ENCODE peak calls at places on chromosomes 7 and 10, in ten cellular contexts. J is tibial nerve, P is AG04449, X is HCT116, Q is ascending aorta, F is cardiac muscle cell, V is fibroblast of the aortic adventitia, E is cardiac fibroblast, A is spleen, D is transverse colon. U is an unnamed sample.

GRCh38 chr10:50503661-50504320 is 120.0 kb downstream of the SGMS1 start:
- DNase-seq in V (no peak), J (no peak), Q (no peak), P (no peak), F (no peak), X (no peak), A (no peak), E (no peak), D (no peak), U (no peak)

GRCh38 chr7:101860316-101861222 is 43.1 kb downstream of the CUX1 start:
- DNase-seq in P (no peak), X (no peak), A (no peak), V (no peak), E (no peak), F (no peak), Q (no peak), J (no peak), D (no peak), U (no peak)

GRCh38 chr10:71971311-71971731 is 7.1 kb downstream of the CHST3 start:
- DNase-seq in J (no peak), P (no peak), F (no peak), Q (no peak), X (no peak), E (no peak), D (no peak), V (no peak), A (no peak), U (no peak)

GRCh38 chr10:125159932-125160855 is at the start of gene CTBP2:
- DNase-seq in X (peak), D (peak), P (no peak), A (peak), Q (no peak), J (no peak), V (peak), F (peak), E (peak), U (no peak)

GRCh38 chr7:106891545-106892410 is 26.7 kb downstream of the PIK3CG start:
- DNase-seq in F (no peak), P (no peak), Q (no peak), D (no peak), J (no peak), A (no peak), X (no peak), V (no peak), E (no peak), U (no peak)

GRCh38 chr10:33330543-33331019 is 3.9 kb downstream of the NRP1 start:
- DNase-seq in J (peak), V (peak), E (peak), F (peak), D (peak), P (no peak), A (peak), Q (no peak), X (peak), U (no peak)

GRCh38 chr7:134932707-134933370 is 53.5 kb upstream of the AGBL3 start:
- DNase-seq in A (no peak), V (peak), E (peak), Q (peak), F (no peak), J (no peak), D (peak), P (no peak), X (no peak), U (no peak)

GRCh38 chr10:112797221-112797620 is 152.8 kb upstream of the TCF7L2 start:
- DNase-seq in X (no peak), P (no peak), E (no peak), A (no peak), J (no peak), F (no peak), D (no peak), V (no peak), Q (no peak), U (no peak)

GRCh38 chr10:68462536-68462935 is 9.2 kb downstream of the DNA2 start:
- DNase-seq in X (no peak), F (no peak), D (no peak), A (no peak), Q (no peak), J (no peak), V (no peak), P (no peak), E (no peak), U (no peak)

GRCh38 chr7:106484562-106484961 is 176.4 kb downstream of the CCDC71L start:
- DNase-seq in J (no peak), D (no peak), P (no peak), V (peak), A (no peak), F (no peak), Q (no peak), X (no peak), E (peak), U (peak)

GRCh38 chr10:28624351-28624750 is 53.0 kb upstream of the BAMBI start:
- DNase-seq in X (no peak), D (no peak), P (no peak), V (no peak), J (no peak), F (no peak), Q (no peak), E (no peak), A (no peak), U (no peak)

GRCh38 chr10:61902448-61903183 is 1.1 kb downstream of the ARID5B start:
- DNase-seq in V (peak), J (peak), X (peak), D (peak), Q (no peak), P (no peak), F (peak), A (no peak), E (peak), U (peak)

GRCh38 chr7:43204081-43204480 is 91.6 kb downstream of the HECW1 start:
- DNase-seq in F (no peak), J (no peak), V (peak), Q (no peak), A (no peak), D (no peak), X (no peak), P (peak), E (peak), U (no peak)

GRCh38 chr7:40057292-40057691 is 77.1 kb downstream of the MPLKIP start:
- DNase-seq in V (peak), J (no peak), Q (no peak), E (peak), F (peak), D (peak), X (no peak), A (no peak), P (no peak), U (no peak)

GRCh38 chr10:124741922-124742417 is 2.2 kb downstream of the FAM53B start:
- DNase-seq in A (peak), E (no peak), J (no peak), X (no peak), F (no peak), P (no peak), V (no peak), Q (no peak), D (peak), U (no peak)

GRCh38 chr10:56317603-56318002 is 43.5 kb downstream of the ZWINT start:
- DNase-seq in X (no peak), P (no peak), F (no peak), J (no peak), D (no peak), V (no peak), A (peak), Q (no peak), E (no peak), U (no peak)

GRCh38 chr10:132544744-132545658 is 7.4 kb downstream of the INPP5A start:
- DNase-seq in E (no peak), X (no peak), F (no peak), A (peak), J (no peak), V (no peak), Q (no peak), P (no peak), D (no peak), U (no peak)

GRCh38 chr10:103917326-103918052 is 495 bp downstream of the STN1 start:
- DNase-seq in P (no peak), A (no peak), D (peak), Q (no peak), F (peak), X (no peak), V (no peak), J (peak), E (no peak), U (no peak)

GRCh38 chr7:16357474-16357873 is 63.9 kb downstream of the CRPPA start:
- DNase-seq in J (no peak), V (no peak), P (no peak), X (no peak), E (no peak), A (no peak), F (no peak), Q (no peak), D (no peak), U (no peak)

GRCh38 chr10:121696854-121697253 is 98.6 kb upstream of the FGFR2 start:
- DNase-seq in X (peak), F (peak), E (no peak), J (no peak), A (no peak), V (no peak), P (no peak), D (peak), Q (no peak), U (no peak)

GRCh38 chr10:80468002-80468401 is 13.9 kb downstream of the TSPAN14 start:
- DNase-seq in F (no peak), P (no peak), A (peak), E (peak), D (peak), Q (peak), X (no peak), V (no peak), J (peak), U (no peak)

GRCh38 chr7:4574851-4575250 is 107.2 kb upstream of the FOXK1 start:
- DNase-seq in V (no peak), P (no peak), X (no peak), Q (no peak), E (no peak), D (no peak), F (no peak), J (no peak), A (no peak), U (no peak)

GRCh38 chr7:2629740-2630681 is 1.8 kb upstream of the TTYH3 start:
- DNase-seq in F (no peak), E (peak), D (peak), X (no peak), P (no peak), J (no peak), Q (no peak), A (no peak), V (peak), U (no peak)

GRCh38 chr7:2732388-2732787 is 44.4 kb downstream of the AMZ1 start:
- DNase-seq in F (no peak), E (no peak), X (no peak), A (peak), J (no peak), Q (no peak), P (no peak), V (no peak), D (no peak), U (no peak)

DNA sequence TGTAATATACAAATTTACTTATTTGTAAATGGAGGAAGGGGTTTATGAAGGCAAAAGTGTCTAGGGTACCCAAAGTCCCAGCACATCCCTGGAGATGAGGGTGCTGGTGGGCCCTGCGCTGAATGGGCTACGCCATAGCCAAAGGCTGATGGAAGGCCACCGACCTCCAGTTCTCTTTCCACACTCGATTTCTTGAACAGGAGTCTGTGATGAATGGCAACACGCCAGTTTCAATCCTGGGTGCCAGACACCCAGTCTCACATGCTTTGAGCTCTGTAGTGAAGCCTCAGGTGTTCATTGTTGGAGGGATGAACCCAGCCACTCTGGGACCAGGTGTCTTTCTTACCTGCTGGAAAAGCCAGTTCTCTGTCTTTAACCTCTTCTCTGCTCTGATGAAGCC is 752 bp downstream of the LRMDA start:
- DNase-seq in E (no peak), A (no peak), F (no peak), J (no peak), D (no peak), V (no peak), Q (no peak), X (no peak), P (no peak), U (no peak)
- H3K4me3 ChIP-seq in E (no peak), A (no peak), F (no peak), J (peak), D (peak), V (no peak), Q (peak), X (peak), P (no peak), U (peak)

DNA sequence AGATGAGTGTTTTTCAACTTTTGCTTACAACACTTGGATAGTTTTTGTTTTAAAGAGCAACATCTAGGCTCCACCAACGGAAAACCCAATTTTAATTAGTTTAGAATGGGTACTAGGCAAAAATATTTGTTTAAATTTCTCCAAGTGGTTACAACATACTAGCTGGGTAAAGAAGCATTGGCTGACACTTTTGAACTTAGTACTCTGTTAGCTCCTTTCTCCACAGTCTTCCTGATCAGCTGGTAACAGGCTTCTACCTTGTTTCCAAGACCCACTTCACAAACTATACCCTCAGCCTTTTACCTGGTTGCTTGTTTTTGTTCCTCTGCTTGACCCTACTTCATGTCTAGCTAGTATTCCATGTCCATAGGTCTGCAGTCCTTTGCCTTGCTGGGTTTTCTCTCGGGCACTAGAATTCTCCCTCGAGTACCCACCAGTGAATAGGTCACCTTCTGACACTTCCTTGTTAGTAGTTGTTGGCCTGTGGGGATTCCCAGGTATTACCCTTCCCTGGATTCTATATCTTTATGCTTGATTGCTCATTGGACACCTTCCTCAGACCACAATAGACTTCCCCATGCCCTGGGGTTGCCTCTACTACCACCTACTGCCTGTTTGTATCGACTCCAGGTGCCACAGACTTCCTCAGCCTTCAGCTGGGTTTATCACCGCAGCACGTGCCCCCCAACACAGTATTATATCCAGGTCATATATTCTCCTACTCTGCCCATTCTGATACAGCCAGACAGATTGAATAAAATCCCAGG is 42.0 kb downstream of the PRPS1L1 start:
- DNase-seq in J (no peak), V (no peak), P (no peak), F (no peak), Q (no peak), X (no peak), D (no peak), E (no peak), A (no peak), U (no peak)
- TF ChIP-seq CTCF in J (no peak), V (no peak), P (no peak), F (no peak), Q (no peak), X (no peak), D (no peak), E (no peak), A (no peak), U (peak)

GRCh38 chr7:93115796-93116195 is 2.0 kb downstream of the SAMD9 start:
- DNase-seq in V (peak), Q (no peak), D (no peak), A (no peak), X (peak), E (peak), P (no peak), F (no peak), J (no peak), U (no peak)
- H3K4me3 ChIP-seq in V (peak), Q (no peak), D (no peak), A (no peak), X (peak), E (peak), P (peak), F (no peak), J (no peak), U (no peak)

GRCh38 chr10:95907454-95908253 is at the start of gene CC2D2B:
- DNase-seq in D (peak), A (peak), X (peak), P (no peak), Q (peak), V (peak), E (peak), J (peak), F (peak), U (peak)

GRCh38 chr10:95908450-95908849 is 675 bp downstream of the CC2D2B start:
- DNase-seq in Q (no peak), E (no peak), F (no peak), X (no peak), J (no peak), P (no peak), A (no peak), D (no peak), V (no peak), U (no peak)

GRCh38 chr10:95909591-95909990 is 1.8 kb downstream of the CC2D2B start:
- DNase-seq in F (no peak), E (no peak), J (no peak), D (no peak), P (no peak), V (no peak), A (no peak), X (no peak), Q (no peak), U (no peak)

GRCh38 chr10:95906675-95907453 is 911 bp upstream of the CC2D2B start:
- DNase-seq in F (peak), P (no peak), V (peak), A (peak), E (peak), J (peak), X (peak), Q (no peak), D (peak), U (peak)
- TF ChIP-seq CTCF in F (peak), P (peak), V (peak), A (no peak), E (peak), J (no peak), X (no peak), Q (no peak), D (no peak), U (peak)

GRCh38 chr7:28958946-28959417 is 852 bp upstream of the TRIL start:
- DNase-seq in E (no peak), F (no peak), X (no peak), V (no peak), P (no peak), D (no peak), A (no peak), J (no peak), Q (no peak), U (no peak)
- H3K4me3 ChIP-seq in E (no peak), F (no peak), X (no peak), V (no peak), P (no peak), D (no peak), A (no peak), J (peak), Q (peak), U (no peak)